ENCODE peak calls at places on chromosomes 16 and 17, in five cellular contexts. One of them, this sample, is unnamed.

GRCh38 chr17:59707971-59708425 is 544 bp downstream of the VMP1 start:
- DNase-seq in fibroblast of mammary gland: no peak
- DNase-seq in astrocyte of the spinal cord: no peak
- DNase-seq in A673: peak
- DNase-seq in AG10803: peak
- DNase-seq in this sample: no peak

GRCh38 chr17:2070241-2071023 is 15.5 kb downstream of the HIC1 start:
- DNase-seq in fibroblast of mammary gland: no peak
- DNase-seq in astrocyte of the spinal cord: no peak
- DNase-seq in A673: no peak
- DNase-seq in AG10803: no peak
- DNase-seq in this sample: no peak

GRCh38 chr17:1979182-1979980 is 45.8 kb downstream of the RTN4RL1 start:
- DNase-seq in fibroblast of mammary gland: no peak
- DNase-seq in astrocyte of the spinal cord: no peak
- DNase-seq in A673: no peak
- DNase-seq in AG10803: no peak
- DNase-seq in this sample: no peak

GRCh38 chr16:87420401-87421368 is 28.5 kb downstream of the MAP1LC3B start:
- DNase-seq in fibroblast of mammary gland: no peak
- DNase-seq in astrocyte of the spinal cord: no peak
- DNase-seq in A673: no peak
- DNase-seq in AG10803: no peak
- DNase-seq in this sample: no peak

GRCh38 chr16:81632392-81633146 is 146.5 kb upstream of the PLCG2 start:
- DNase-seq in fibroblast of mammary gland: peak
- DNase-seq in astrocyte of the spinal cord: peak
- DNase-seq in A673: no peak
- DNase-seq in AG10803: peak
- DNase-seq in this sample: no peak

GRCh38 chr16:80041399-80041798 is 440.9 kb upstream of the MAF start:
- DNase-seq in fibroblast of mammary gland: no peak
- DNase-seq in astrocyte of the spinal cord: no peak
- DNase-seq in A673: no peak
- DNase-seq in AG10803: no peak
- DNase-seq in this sample: no peak

GRCh38 chr16:61105544-61105943 is 930.7 kb downstream of the CDH8 start:
- DNase-seq in fibroblast of mammary gland: no peak
- DNase-seq in astrocyte of the spinal cord: no peak
- DNase-seq in A673: no peak
- DNase-seq in AG10803: no peak
- DNase-seq in this sample: no peak

GRCh38 chr16:56193951-56194726 is 2.9 kb downstream of the GNAO1 start:
- DNase-seq in fibroblast of mammary gland: peak
- DNase-seq in astrocyte of the spinal cord: peak
- DNase-seq in A673: peak
- DNase-seq in AG10803: peak
- DNase-seq in this sample: peak

GRCh38 chr16:88331989-88332920 is 50.5 kb upstream of the ZNF469 start:
- DNase-seq in fibroblast of mammary gland: peak
- DNase-seq in astrocyte of the spinal cord: peak
- DNase-seq in A673: peak
- DNase-seq in AG10803: peak
- DNase-seq in this sample: no peak

GRCh38 chr16:30416047-30416603 is 8.7 kb downstream of the ZNF771 start:
- DNase-seq in fibroblast of mammary gland: no peak
- DNase-seq in astrocyte of the spinal cord: no peak
- DNase-seq in A673: no peak
- DNase-seq in AG10803: no peak
- DNase-seq in this sample: no peak

GRCh38 chr17:14359251-14359939 is 58.5 kb downstream of the HS3ST3B1 start:
- DNase-seq in fibroblast of mammary gland: no peak
- DNase-seq in astrocyte of the spinal cord: no peak
- DNase-seq in A673: no peak
- DNase-seq in AG10803: no peak
- DNase-seq in this sample: no peak

GRCh38 chr16:7268182-7268581 is 64.5 kb upstream of the RBFOX1 start:
- DNase-seq in fibroblast of mammary gland: peak
- DNase-seq in astrocyte of the spinal cord: no peak
- DNase-seq in A673: peak
- DNase-seq in AG10803: no peak
- DNase-seq in this sample: peak

GRCh38 chr16:3807425-3808123 is 72.9 kb downstream of the CREBBP start:
- DNase-seq in fibroblast of mammary gland: no peak
- DNase-seq in astrocyte of the spinal cord: no peak
- DNase-seq in A673: no peak
- DNase-seq in AG10803: no peak
- DNase-seq in this sample: no peak

GRCh38 chr16:48206594-48207242 is 37.4 kb upstream of the LONP2 start:
- DNase-seq in fibroblast of mammary gland: peak
- DNase-seq in astrocyte of the spinal cord: no peak
- DNase-seq in A673: no peak
- DNase-seq in AG10803: peak
- DNase-seq in this sample: no peak

GRCh38 chr17:36980281-36980761 is 31.6 kb downstream of the AATF start:
- DNase-seq in fibroblast of mammary gland: peak
- DNase-seq in astrocyte of the spinal cord: peak
- DNase-seq in A673: no peak
- DNase-seq in AG10803: no peak
- DNase-seq in this sample: no peak

GRCh38 chr16:26824469-26824868 is 242.3 kb upstream of the C16orf82 start:
- DNase-seq in fibroblast of mammary gland: no peak
- DNase-seq in astrocyte of the spinal cord: no peak
- DNase-seq in A673: no peak
- DNase-seq in AG10803: no peak
- DNase-seq in this sample: no peak

GRCh38 chr17:75856062-75856681 is 1.0 kb upstream of the WBP2 start:
- DNase-seq in fibroblast of mammary gland: no peak
- DNase-seq in astrocyte of the spinal cord: no peak
- DNase-seq in A673: no peak
- DNase-seq in AG10803: no peak
- DNase-seq in this sample: no peak

GRCh38 chr16:88978608-88979346 is 1.8 kb upstream of the CBFA2T3 start:
- DNase-seq in fibroblast of mammary gland: no peak
- DNase-seq in astrocyte of the spinal cord: no peak
- DNase-seq in A673: no peak
- DNase-seq in AG10803: no peak
- DNase-seq in this sample: no peak

GRCh38 chr17:45783593-45784292 is 377 bp upstream of the CRHR1 start:
- DNase-seq in fibroblast of mammary gland: no peak
- DNase-seq in astrocyte of the spinal cord: no peak
- DNase-seq in A673: peak
- DNase-seq in AG10803: no peak
- DNase-seq in this sample: peak

GRCh38 chr17:27976331-27976730 is 66.1 kb upstream of the NLK start:
- DNase-seq in fibroblast of mammary gland: no peak
- DNase-seq in astrocyte of the spinal cord: peak
- DNase-seq in A673: no peak
- DNase-seq in AG10803: no peak
- DNase-seq in this sample: no peak

GRCh38 chr16:81101702-81102101 is 5.5 kb upstream of the GCSH start:
- DNase-seq in fibroblast of mammary gland: no peak
- DNase-seq in astrocyte of the spinal cord: no peak
- DNase-seq in A673: no peak
- DNase-seq in AG10803: no peak
- DNase-seq in this sample: no peak

GRCh38 chr16:64977211-64977920 is 144.5 kb downstream of the CDH11 start:
- DNase-seq in fibroblast of mammary gland: peak
- DNase-seq in astrocyte of the spinal cord: no peak
- DNase-seq in A673: peak
- DNase-seq in AG10803: peak
- DNase-seq in this sample: no peak

GRCh38 chr17:78324391-78325075 is 35.3 kb downstream of the SOCS3 start:
- DNase-seq in fibroblast of mammary gland: peak
- DNase-seq in astrocyte of the spinal cord: peak
- DNase-seq in A673: peak
- DNase-seq in AG10803: peak
- DNase-seq in this sample: peak

GRCh38 chr17:79414520-79415065 is 196.3 kb downstream of the RBFOX3 start:
- DNase-seq in fibroblast of mammary gland: no peak
- DNase-seq in astrocyte of the spinal cord: no peak
- DNase-seq in A673: no peak
- DNase-seq in AG10803: no peak
- DNase-seq in this sample: no peak

GRCh38 chr17:74213897-74214386 is 571 bp downstream of the TTYH2 start:
- DNase-seq in fibroblast of mammary gland: no peak
- DNase-seq in astrocyte of the spinal cord: no peak
- DNase-seq in A673: peak
- DNase-seq in AG10803: no peak
- DNase-seq in this sample: no peak

GRCh38 chr16:3129137-3130131 is 5.4 kb upstream of the ZNF213 start:
- DNase-seq in fibroblast of mammary gland: peak
- DNase-seq in astrocyte of the spinal cord: peak
- DNase-seq in A673: peak
- DNase-seq in AG10803: peak
- DNase-seq in this sample: peak

GRCh38 chr17:75289832-75290337 is 652 bp upstream of the SLC25A19 start:
- DNase-seq in fibroblast of mammary gland: peak
- DNase-seq in astrocyte of the spinal cord: peak
- DNase-seq in A673: peak
- DNase-seq in AG10803: peak
- DNase-seq in this sample: no peak

GRCh38 chr17:42617956-42618431 is 8.5 kb downstream of the TUBG1 start:
- DNase-seq in fibroblast of mammary gland: no peak
- DNase-seq in astrocyte of the spinal cord: no peak
- DNase-seq in A673: no peak
- DNase-seq in AG10803: no peak
- DNase-seq in this sample: no peak

GRCh38 chr17:40562841-40563370 is 2.4 kb downstream of the CCR7 start:
- DNase-seq in fibroblast of mammary gland: no peak
- DNase-seq in astrocyte of the spinal cord: no peak
- DNase-seq in A673: no peak
- DNase-seq in AG10803: no peak
- DNase-seq in this sample: no peak

GRCh38 chr17:42459983-42460300 is 1.3 kb downstream of the ATP6V0A1 start:
- DNase-seq in fibroblast of mammary gland: peak
- DNase-seq in astrocyte of the spinal cord: peak
- DNase-seq in A673: no peak
- DNase-seq in AG10803: peak
- DNase-seq in this sample: no peak

GRCh38 chr17:34163123-34163522 is 92.0 kb upstream of the CCL2 start:
- DNase-seq in fibroblast of mammary gland: no peak
- DNase-seq in astrocyte of the spinal cord: no peak
- DNase-seq in A673: no peak
- DNase-seq in AG10803: no peak
- DNase-seq in this sample: no peak

GRCh38 chr17:34167359-34167758 is 87.7 kb upstream of the CCL2 start:
- DNase-seq in fibroblast of mammary gland: no peak
- DNase-seq in astrocyte of the spinal cord: no peak
- DNase-seq in A673: no peak
- DNase-seq in AG10803: no peak
- DNase-seq in this sample: no peak

GRCh38 chr17:34161600-34161999 is 93.5 kb upstream of the CCL2 start:
- DNase-seq in fibroblast of mammary gland: no peak
- DNase-seq in astrocyte of the spinal cord: no peak
- DNase-seq in A673: no peak
- DNase-seq in AG10803: no peak
- DNase-seq in this sample: no peak

GRCh38 chr17:34166394-34166793 is 88.7 kb upstream of the CCL2 start:
- DNase-seq in fibroblast of mammary gland: no peak
- DNase-seq in astrocyte of the spinal cord: no peak
- DNase-seq in A673: no peak
- DNase-seq in AG10803: no peak
- DNase-seq in this sample: no peak

GRCh38 chr17:34163681-34164080 is 91.4 kb upstream of the CCL2 start:
- DNase-seq in fibroblast of mammary gland: peak
- DNase-seq in astrocyte of the spinal cord: no peak
- DNase-seq in A673: peak
- DNase-seq in AG10803: peak
- DNase-seq in this sample: peak
- TF ChIP-seq CTCF in fibroblast of mammary gland: peak
- TF ChIP-seq CTCF in astrocyte of the spinal cord: no peak
- TF ChIP-seq CTCF in A673: peak
- TF ChIP-seq CTCF in AG10803: peak
- TF ChIP-seq CTCF in this sample: peak

GRCh38 chr17:31525801-31526549 is 134.5 kb downstream of the RAB11FIP4 start:
- DNase-seq in fibroblast of mammary gland: no peak
- DNase-seq in astrocyte of the spinal cord: no peak
- DNase-seq in A673: no peak
- DNase-seq in AG10803: peak
- DNase-seq in this sample: peak
- TF ChIP-seq CTCF in fibroblast of mammary gland: peak
- TF ChIP-seq CTCF in astrocyte of the spinal cord: peak
- TF ChIP-seq CTCF in A673: no peak
- TF ChIP-seq CTCF in AG10803: peak
- TF ChIP-seq CTCF in this sample: peak

DNA sequence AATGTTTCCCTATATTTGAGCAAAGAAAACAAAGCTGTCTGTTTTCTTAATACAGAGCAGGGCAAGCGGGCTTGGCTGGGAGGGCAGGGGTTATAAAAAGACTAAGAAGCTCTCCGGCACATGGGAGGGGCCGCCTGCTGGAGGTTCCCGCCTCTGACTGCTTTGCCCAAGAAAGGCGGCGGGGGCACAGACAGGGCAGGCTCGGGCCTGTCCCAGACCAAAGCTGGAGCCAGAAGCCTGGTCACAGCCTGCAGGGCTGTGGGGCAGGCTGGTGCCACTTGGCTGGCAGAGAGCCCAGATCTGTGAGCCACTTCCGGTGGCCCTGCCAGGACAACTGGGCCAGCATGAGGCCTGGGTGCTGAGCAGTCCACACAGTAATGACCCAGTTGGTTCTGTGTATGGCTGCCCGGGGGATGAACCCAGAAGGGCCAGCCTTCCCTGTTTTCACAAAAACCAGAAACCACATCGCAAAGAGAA is 89.4 kb downstream of the LITAF start:
- DNase-seq in fibroblast of mammary gland: peak
- DNase-seq in astrocyte of the spinal cord: peak
- DNase-seq in A673: peak
- DNase-seq in AG10803: peak
- DNase-seq in this sample: no peak
- TF ChIP-seq CTCF in fibroblast of mammary gland: no peak
- TF ChIP-seq CTCF in astrocyte of the spinal cord: no peak
- TF ChIP-seq CTCF in A673: no peak
- TF ChIP-seq CTCF in AG10803: no peak
- TF ChIP-seq CTCF in this sample: no peak

DNA sequence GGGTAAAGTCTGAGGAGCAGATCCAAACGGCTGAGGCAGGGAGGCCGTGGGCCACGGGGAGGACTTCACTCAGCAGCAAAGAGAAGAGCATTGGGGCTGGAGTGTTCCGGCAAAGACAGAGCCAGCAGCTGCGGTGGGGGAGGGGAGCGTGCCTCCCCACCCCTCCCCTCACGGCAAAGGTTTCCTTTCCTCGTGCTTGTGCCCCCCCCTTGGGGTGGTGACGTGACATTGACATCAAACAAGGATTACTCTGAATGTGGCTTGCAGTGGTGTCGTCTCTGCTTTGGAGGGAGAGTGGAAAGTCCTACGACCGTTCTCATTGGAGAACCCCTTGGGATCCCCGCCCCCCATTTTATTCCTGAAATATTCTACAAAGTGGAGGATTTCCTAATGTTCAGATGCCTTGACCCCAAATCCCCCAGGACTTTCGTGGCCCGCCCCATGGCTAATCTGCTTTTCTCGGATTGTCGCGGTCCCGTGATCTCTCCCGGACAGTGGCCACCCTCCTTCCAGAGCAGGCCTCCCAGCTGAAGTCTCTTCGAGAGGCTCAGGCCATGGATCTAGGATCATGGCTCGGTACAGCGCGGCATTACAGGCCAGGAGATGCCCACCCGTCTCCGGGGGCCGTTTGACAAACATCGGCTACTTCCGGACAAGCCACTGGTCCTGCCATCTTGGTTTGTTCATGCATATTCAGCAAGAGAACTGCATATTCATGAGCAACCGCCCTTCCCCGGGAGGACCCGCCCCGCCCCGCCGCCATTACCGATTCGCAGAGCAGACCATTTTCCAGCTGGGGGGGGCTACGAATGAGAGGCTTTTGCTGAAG is 714 bp upstream of the POLR2A start:
- DNase-seq in fibroblast of mammary gland: peak
- DNase-seq in astrocyte of the spinal cord: peak
- DNase-seq in A673: peak
- DNase-seq in AG10803: peak
- DNase-seq in this sample: peak
- TF ChIP-seq CTCF in fibroblast of mammary gland: no peak
- TF ChIP-seq CTCF in astrocyte of the spinal cord: no peak
- TF ChIP-seq CTCF in A673: no peak
- TF ChIP-seq CTCF in AG10803: no peak
- TF ChIP-seq CTCF in this sample: no peak